ENCODE peak calls at places on chromosome 19, in six cellular contexts. One of them, this sample, is unnamed.

GRCh38 chr19:31306006-31306753 is 43.1 kb downstream of the TSHZ3 start:
- DNase-seq in activated CD8-positive, alpha-beta T cell treated with anti-CD3 and anti-CD28 coated beads for 36 hours: no peak
- DNase-seq in cardiac fibroblast: no peak
- DNase-seq in left lung: no peak
- DNase-seq in GM13977: no peak
- DNase-seq in mesothelial cell of epicardium: no peak
- DNase-seq in this sample: no peak

GRCh38 chr19:29323046-29323971 is 110.4 kb upstream of the UQCRFS1 start:
- DNase-seq in left lung: no peak
- DNase-seq in mesothelial cell of epicardium: no peak
- DNase-seq in cardiac fibroblast: no peak
- DNase-seq in GM13977: no peak
- DNase-seq in activated CD8-positive, alpha-beta T cell treated with anti-CD3 and anti-CD28 coated beads for 36 hours: no peak
- DNase-seq in this sample: no peak

GRCh38 chr19:2719910-2720776 is 1.0 kb downstream of the DIRAS1 start:
- DNase-seq in left lung: no peak
- DNase-seq in activated CD8-positive, alpha-beta T cell treated with anti-CD3 and anti-CD28 coated beads for 36 hours: no peak
- DNase-seq in GM13977: peak
- DNase-seq in mesothelial cell of epicardium: no peak
- DNase-seq in cardiac fibroblast: peak
- DNase-seq in this sample: no peak

GRCh38 chr19:38267780-38268430 is 3.5 kb downstream of the SPINT2 start:
- DNase-seq in activated CD8-positive, alpha-beta T cell treated with anti-CD3 and anti-CD28 coated beads for 36 hours: no peak
- DNase-seq in cardiac fibroblast: no peak
- DNase-seq in mesothelial cell of epicardium: no peak
- DNase-seq in GM13977: no peak
- DNase-seq in left lung: peak
- DNase-seq in this sample: no peak

GRCh38 chr19:9673912-9674668 is 810 bp downstream of the ZNF562 start:
- DNase-seq in left lung: no peak
- DNase-seq in GM13977: no peak
- DNase-seq in cardiac fibroblast: peak
- DNase-seq in mesothelial cell of epicardium: no peak
- DNase-seq in activated CD8-positive, alpha-beta T cell treated with anti-CD3 and anti-CD28 coated beads for 36 hours: peak
- DNase-seq in this sample: peak

GRCh38 chr19:6333439-6333838 is at the start of gene ACER1:
- DNase-seq in GM13977: no peak
- DNase-seq in cardiac fibroblast: no peak
- DNase-seq in activated CD8-positive, alpha-beta T cell treated with anti-CD3 and anti-CD28 coated beads for 36 hours: no peak
- DNase-seq in mesothelial cell of epicardium: no peak
- DNase-seq in left lung: peak
- DNase-seq in this sample: no peak

GRCh38 chr19:49876422-49877019 is 634 bp downstream of the AKT1S1 start:
- DNase-seq in mesothelial cell of epicardium: peak
- DNase-seq in activated CD8-positive, alpha-beta T cell treated with anti-CD3 and anti-CD28 coated beads for 36 hours: peak
- DNase-seq in GM13977: peak
- DNase-seq in left lung: peak
- DNase-seq in cardiac fibroblast: peak
- DNase-seq in this sample: peak

GRCh38 chr19:42143341-42144234 is 11.3 kb upstream of the POU2F2 start:
- DNase-seq in GM13977: no peak
- DNase-seq in mesothelial cell of epicardium: no peak
- DNase-seq in cardiac fibroblast: peak
- DNase-seq in activated CD8-positive, alpha-beta T cell treated with anti-CD3 and anti-CD28 coated beads for 36 hours: no peak
- DNase-seq in left lung: no peak
- DNase-seq in this sample: no peak

GRCh38 chr19:52099497-52100138 is 4.1 kb upstream of the ZNF841 start:
- DNase-seq in left lung: no peak
- DNase-seq in mesothelial cell of epicardium: no peak
- DNase-seq in cardiac fibroblast: peak
- DNase-seq in activated CD8-positive, alpha-beta T cell treated with anti-CD3 and anti-CD28 coated beads for 36 hours: no peak
- DNase-seq in GM13977: no peak
- DNase-seq in this sample: no peak

GRCh38 chr19:31139871-31140505 is 209.2 kb downstream of the TSHZ3 start:
- DNase-seq in cardiac fibroblast: peak
- DNase-seq in GM13977: no peak
- DNase-seq in left lung: no peak
- DNase-seq in mesothelial cell of epicardium: no peak
- DNase-seq in activated CD8-positive, alpha-beta T cell treated with anti-CD3 and anti-CD28 coated beads for 36 hours: no peak
- DNase-seq in this sample: no peak

GRCh38 chr19:49333426-49334288 is 1.5 kb upstream of the CD37 start:
- DNase-seq in left lung: peak
- DNase-seq in mesothelial cell of epicardium: no peak
- DNase-seq in activated CD8-positive, alpha-beta T cell treated with anti-CD3 and anti-CD28 coated beads for 36 hours: peak
- DNase-seq in GM13977: peak
- DNase-seq in cardiac fibroblast: peak
- DNase-seq in this sample: peak

GRCh38 chr19:7397687-7398086 is 49.0 kb downstream of the ARHGEF18 start:
- DNase-seq in activated CD8-positive, alpha-beta T cell treated with anti-CD3 and anti-CD28 coated beads for 36 hours: no peak
- DNase-seq in cardiac fibroblast: peak
- DNase-seq in mesothelial cell of epicardium: no peak
- DNase-seq in GM13977: no peak
- DNase-seq in left lung: no peak
- DNase-seq in this sample: no peak

GRCh38 chr19:30225615-30226463 is 146.3 kb upstream of the ZNF536 start:
- DNase-seq in mesothelial cell of epicardium: no peak
- DNase-seq in left lung: peak
- DNase-seq in cardiac fibroblast: no peak
- DNase-seq in GM13977: peak
- DNase-seq in activated CD8-positive, alpha-beta T cell treated with anti-CD3 and anti-CD28 coated beads for 36 hours: no peak
- DNase-seq in this sample: no peak

GRCh38 chr19:32208060-32208459 is 137.3 kb upstream of the ZNF507 start:
- DNase-seq in activated CD8-positive, alpha-beta T cell treated with anti-CD3 and anti-CD28 coated beads for 36 hours: no peak
- DNase-seq in left lung: no peak
- DNase-seq in cardiac fibroblast: no peak
- DNase-seq in GM13977: no peak
- DNase-seq in mesothelial cell of epicardium: no peak
- DNase-seq in this sample: no peak

GRCh38 chr19:38298841-38299680 is 5.0 kb upstream of the C19orf33 start:
- DNase-seq in GM13977: no peak
- DNase-seq in mesothelial cell of epicardium: no peak
- DNase-seq in cardiac fibroblast: no peak
- DNase-seq in activated CD8-positive, alpha-beta T cell treated with anti-CD3 and anti-CD28 coated beads for 36 hours: no peak
- DNase-seq in left lung: peak
- DNase-seq in this sample: no peak

GRCh38 chr19:47564081-47564480 is 8.9 kb downstream of the ZNF541 start:
- DNase-seq in mesothelial cell of epicardium: no peak
- DNase-seq in cardiac fibroblast: no peak
- DNase-seq in GM13977: no peak
- DNase-seq in left lung: no peak
- DNase-seq in activated CD8-positive, alpha-beta T cell treated with anti-CD3 and anti-CD28 coated beads for 36 hours: no peak
- DNase-seq in this sample: no peak

GRCh38 chr19:52533901-52534300 is 6.4 kb downstream of the ZNF808 start:
- DNase-seq in activated CD8-positive, alpha-beta T cell treated with anti-CD3 and anti-CD28 coated beads for 36 hours: no peak
- DNase-seq in GM13977: no peak
- DNase-seq in cardiac fibroblast: no peak
- DNase-seq in left lung: no peak
- DNase-seq in mesothelial cell of epicardium: no peak
- DNase-seq in this sample: no peak

GRCh38 chr19:39539165-39539518 is 819 bp downstream of the EID2 start:
- DNase-seq in left lung: no peak
- DNase-seq in GM13977: no peak
- DNase-seq in activated CD8-positive, alpha-beta T cell treated with anti-CD3 and anti-CD28 coated beads for 36 hours: no peak
- DNase-seq in cardiac fibroblast: peak
- DNase-seq in mesothelial cell of epicardium: no peak
- DNase-seq in this sample: no peak

GRCh38 chr19:5182811-5183210 is 157.8 kb downstream of the PTPRS start:
- DNase-seq in GM13977: no peak
- DNase-seq in cardiac fibroblast: no peak
- DNase-seq in mesothelial cell of epicardium: no peak
- DNase-seq in activated CD8-positive, alpha-beta T cell treated with anti-CD3 and anti-CD28 coated beads for 36 hours: no peak
- DNase-seq in left lung: no peak
- DNase-seq in this sample: no peak

GRCh38 chr19:11381535-11382369 is 2.4 kb downstream of the EPOR start:
- DNase-seq in left lung: peak
- DNase-seq in GM13977: peak
- DNase-seq in activated CD8-positive, alpha-beta T cell treated with anti-CD3 and anti-CD28 coated beads for 36 hours: peak
- DNase-seq in mesothelial cell of epicardium: no peak
- DNase-seq in cardiac fibroblast: peak
- DNase-seq in this sample: peak

GRCh38 chr19:21482863-21483276 is 22.5 kb upstream of the ZNF429 start:
- DNase-seq in cardiac fibroblast: peak
- DNase-seq in activated CD8-positive, alpha-beta T cell treated with anti-CD3 and anti-CD28 coated beads for 36 hours: peak
- DNase-seq in GM13977: no peak
- DNase-seq in left lung: peak
- DNase-seq in mesothelial cell of epicardium: no peak
- DNase-seq in this sample: peak

GRCh38 chr19:57308514-57308913 is 11.8 kb upstream of the ZNF543 start:
- DNase-seq in activated CD8-positive, alpha-beta T cell treated with anti-CD3 and anti-CD28 coated beads for 36 hours: no peak
- DNase-seq in cardiac fibroblast: no peak
- DNase-seq in GM13977: no peak
- DNase-seq in mesothelial cell of epicardium: no peak
- DNase-seq in left lung: no peak
- DNase-seq in this sample: no peak

DNA sequence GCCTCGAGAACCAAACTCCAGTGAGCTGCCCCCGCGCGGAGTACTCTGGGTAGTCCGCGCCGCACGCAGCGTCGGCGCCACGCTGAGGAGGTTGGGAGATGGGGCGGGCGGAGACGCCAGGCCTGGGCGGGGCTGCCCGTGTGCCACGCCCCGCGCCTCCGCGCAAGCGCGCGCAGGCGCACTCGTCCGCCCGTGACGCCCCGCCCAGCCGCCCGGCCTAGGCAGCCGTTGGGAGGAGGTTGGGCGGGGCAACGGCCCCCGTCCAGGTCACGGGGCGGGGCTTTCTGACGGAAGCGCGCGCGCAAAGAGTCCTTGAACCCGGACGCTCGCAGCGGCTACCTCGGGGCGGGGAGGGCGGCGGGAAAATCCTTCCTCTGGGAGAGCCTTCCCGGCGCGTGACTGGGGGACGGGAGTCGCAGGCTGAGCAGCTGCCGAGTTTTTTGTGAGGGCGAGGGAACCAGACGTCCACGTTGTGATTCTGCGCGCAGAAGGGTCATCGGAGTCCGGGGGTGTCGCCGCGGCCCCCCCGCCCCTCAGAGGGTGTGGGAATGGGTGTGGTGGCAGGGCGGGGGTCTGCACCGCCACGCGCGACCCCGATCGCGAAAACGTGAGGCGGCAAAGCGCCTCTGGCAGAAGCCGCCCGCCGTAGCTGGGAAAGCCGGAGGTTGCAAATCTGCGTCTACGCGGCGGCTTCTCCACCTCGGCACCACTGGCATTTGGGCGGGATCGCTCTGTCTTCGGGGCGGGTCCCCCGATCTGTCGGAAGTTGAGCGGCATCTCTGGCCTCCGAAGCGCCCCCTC is at the start of gene MED26:
- DNase-seq in mesothelial cell of epicardium: peak
- DNase-seq in left lung: peak
- DNase-seq in activated CD8-positive, alpha-beta T cell treated with anti-CD3 and anti-CD28 coated beads for 36 hours: peak
- DNase-seq in cardiac fibroblast: peak
- DNase-seq in GM13977: peak
- DNase-seq in this sample: peak
- TF ChIP-seq CTCF in mesothelial cell of epicardium: no peak
- TF ChIP-seq CTCF in left lung: no peak
- TF ChIP-seq CTCF in activated CD8-positive, alpha-beta T cell treated with anti-CD3 and anti-CD28 coated beads for 36 hours: no peak
- TF ChIP-seq CTCF in cardiac fibroblast: no peak
- TF ChIP-seq CTCF in GM13977: no peak
- TF ChIP-seq CTCF in this sample: no peak

GRCh38 chr19:1457892-1458291 is 8.0 kb downstream of the APC2 start:
- DNase-seq in left lung: no peak
- DNase-seq in mesothelial cell of epicardium: no peak
- DNase-seq in cardiac fibroblast: no peak
- DNase-seq in activated CD8-positive, alpha-beta T cell treated with anti-CD3 and anti-CD28 coated beads for 36 hours: no peak
- DNase-seq in GM13977: no peak
- DNase-seq in this sample: no peak

GRCh38 chr19:1461862-1462261 is 11.9 kb downstream of the APC2 start:
- DNase-seq in cardiac fibroblast: no peak
- DNase-seq in GM13977: no peak
- DNase-seq in activated CD8-positive, alpha-beta T cell treated with anti-CD3 and anti-CD28 coated beads for 36 hours: no peak
- DNase-seq in left lung: peak
- DNase-seq in mesothelial cell of epicardium: no peak
- DNase-seq in this sample: no peak

GRCh38 chr19:1457031-1457739 is 7.3 kb downstream of the APC2 start:
- DNase-seq in mesothelial cell of epicardium: no peak
- DNase-seq in cardiac fibroblast: no peak
- DNase-seq in left lung: no peak
- DNase-seq in activated CD8-positive, alpha-beta T cell treated with anti-CD3 and anti-CD28 coated beads for 36 hours: no peak
- DNase-seq in GM13977: no peak
- DNase-seq in this sample: no peak

GRCh38 chr19:1459479-1459878 is 9.6 kb downstream of the APC2 start:
- DNase-seq in GM13977: no peak
- DNase-seq in activated CD8-positive, alpha-beta T cell treated with anti-CD3 and anti-CD28 coated beads for 36 hours: no peak
- DNase-seq in cardiac fibroblast: no peak
- DNase-seq in left lung: no peak
- DNase-seq in mesothelial cell of epicardium: no peak
- DNase-seq in this sample: no peak

DNA sequence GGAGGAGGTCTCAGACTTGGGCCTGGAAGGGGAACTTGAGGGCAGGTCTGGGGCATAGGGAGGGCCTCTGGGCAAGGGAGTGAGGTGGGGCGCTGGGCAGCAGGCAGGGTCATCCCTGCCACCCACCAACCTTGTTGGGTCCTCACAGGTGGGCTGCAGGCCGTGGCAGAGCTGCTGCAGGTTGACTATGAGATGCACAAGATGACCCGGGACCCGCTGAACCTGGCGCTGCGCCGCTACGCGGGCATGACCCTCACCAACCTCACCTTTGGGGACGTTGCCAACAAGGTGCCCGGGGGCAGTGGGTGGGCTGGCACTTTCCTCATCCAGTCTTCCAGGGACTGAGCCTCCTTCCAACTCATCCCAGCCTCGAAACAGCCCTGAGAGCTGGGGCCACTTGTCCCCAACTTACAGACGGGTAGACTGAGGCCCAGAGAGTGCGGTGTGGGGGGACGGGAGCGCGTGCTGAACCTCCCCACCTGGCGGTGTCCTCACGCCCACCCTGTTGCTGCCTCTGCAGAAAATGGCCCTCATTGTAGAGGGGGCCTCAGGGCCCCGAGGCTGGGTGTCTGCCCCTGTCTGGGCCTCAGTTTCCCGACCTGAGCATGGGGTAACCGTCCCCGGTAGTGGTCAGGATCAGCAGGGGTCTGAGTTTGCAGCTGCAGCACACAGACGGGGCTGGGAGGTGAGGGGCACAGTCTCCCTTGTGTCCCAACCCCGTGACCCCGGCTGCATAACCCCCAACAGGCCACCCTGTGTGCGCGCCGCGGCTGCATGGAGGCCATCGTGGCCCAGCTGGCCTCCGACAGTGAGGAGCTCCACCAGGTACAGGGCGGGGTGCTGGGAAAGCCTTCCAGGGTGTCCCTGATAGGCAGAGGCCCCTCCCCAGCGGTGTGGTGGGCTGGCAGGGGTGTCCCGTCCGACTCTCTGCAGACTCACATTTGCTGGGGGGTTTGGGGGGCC is 10.4 kb downstream of the APC2 start:
- DNase-seq in activated CD8-positive, alpha-beta T cell treated with anti-CD3 and anti-CD28 coated beads for 36 hours: no peak
- DNase-seq in mesothelial cell of epicardium: no peak
- DNase-seq in left lung: no peak
- DNase-seq in GM13977: no peak
- DNase-seq in cardiac fibroblast: no peak
- DNase-seq in this sample: no peak
- TF ChIP-seq CTCF in activated CD8-positive, alpha-beta T cell treated with anti-CD3 and anti-CD28 coated beads for 36 hours: no peak
- TF ChIP-seq CTCF in mesothelial cell of epicardium: no peak
- TF ChIP-seq CTCF in left lung: no peak
- TF ChIP-seq CTCF in GM13977: no peak
- TF ChIP-seq CTCF in cardiac fibroblast: no peak
- TF ChIP-seq CTCF in this sample: no peak

GRCh38 chr19:13055213-13056051 is 47.2 kb downstream of the LYL1 start:
- DNase-seq in left lung: peak
- DNase-seq in activated CD8-positive, alpha-beta T cell treated with anti-CD3 and anti-CD28 coated beads for 36 hours: no peak
- DNase-seq in cardiac fibroblast: peak
- DNase-seq in mesothelial cell of epicardium: peak
- DNase-seq in GM13977: no peak
- DNase-seq in this sample: no peak
- TF ChIP-seq CTCF in left lung: no peak
- TF ChIP-seq CTCF in activated CD8-positive, alpha-beta T cell treated with anti-CD3 and anti-CD28 coated beads for 36 hours: no peak
- TF ChIP-seq CTCF in cardiac fibroblast: no peak
- TF ChIP-seq CTCF in mesothelial cell of epicardium: no peak
- TF ChIP-seq CTCF in GM13977: no peak
- TF ChIP-seq CTCF in this sample: no peak

GRCh38 chr19:1146858-1147780 is 26.9 kb downstream of the SBNO2 start:
- DNase-seq in cardiac fibroblast: no peak
- DNase-seq in mesothelial cell of epicardium: no peak
- DNase-seq in activated CD8-positive, alpha-beta T cell treated with anti-CD3 and anti-CD28 coated beads for 36 hours: no peak
- DNase-seq in GM13977: no peak
- DNase-seq in left lung: peak
- DNase-seq in this sample: no peak
- TF ChIP-seq CTCF in cardiac fibroblast: no peak
- TF ChIP-seq CTCF in mesothelial cell of epicardium: no peak
- TF ChIP-seq CTCF in activated CD8-positive, alpha-beta T cell treated with anti-CD3 and anti-CD28 coated beads for 36 hours: no peak
- TF ChIP-seq CTCF in GM13977: no peak
- TF ChIP-seq CTCF in left lung: no peak
- TF ChIP-seq CTCF in this sample: no peak